ENCODE peak calls at places on chromosomes 7 and 10, in five cellular contexts. W, R, D, A and E are unnamed samples.

GRCh38 chr10:101569465-101569837 is 18.6 kb downstream of the POLL start:
- DNase-seq in W (no peak), R (no peak), D (no peak), A (no peak), E (no peak)

GRCh38 chr10:62426086-62426485 is 51.9 kb downstream of the ZNF365 start:
- DNase-seq in D (peak), R (no peak), W (no peak), A (no peak), E (no peak)

GRCh38 chr7:64863021-64863420 is 40.1 kb upstream of the ZNF273 start:
- DNase-seq in W (no peak), A (no peak), D (no peak), R (no peak), E (no peak)

GRCh38 chr10:77877461-77878344 is 48.9 kb downstream of the DLG5 start:
- DNase-seq in R (peak), W (peak), A (no peak), D (peak), E (peak)

GRCh38 chr10:119189811-119190282 is 11.2 kb upstream of the PRDX3 start:
- DNase-seq in D (no peak), A (no peak), R (no peak), W (no peak), E (peak)

GRCh38 chr10:43980313-43980712 is 331.6 kb upstream of the ZNF32 start:
- DNase-seq in A (no peak), W (no peak), D (no peak), R (peak), E (no peak)

GRCh38 chr7:78939669-78940068 is 513.8 kb downstream of the MAGI2 start:
- DNase-seq in D (peak), R (no peak), W (no peak), A (no peak), E (no peak)

GRCh38 chr7:46035166-46035565 is 114.1 kb upstream of the IGFBP3 start:
- DNase-seq in D (no peak), W (no peak), A (no peak), R (no peak), E (no peak)

GRCh38 chr7:117931314-117931713 is 58.1 kb upstream of the CTTNBP2 start:
- DNase-seq in W (no peak), R (no peak), A (no peak), D (no peak), E (no peak)

GRCh38 chr7:142516038-142516501 is 233.2 kb upstream of the PRSS1 start:
- DNase-seq in R (peak), W (peak), D (peak), A (peak), E (peak)

GRCh38 chr7:116142850-116143249 is 67.5 kb upstream of the TES start:
- DNase-seq in R (no peak), D (no peak), W (no peak), A (no peak), E (no peak)